ENCODE peak calls at places on chromosomes 3 and 15, in ten cellular contexts. B, F, K, R, Z, U, G, O, X and T are unnamed samples.

GRCh38 chr3:146884291-146884690 is 279.1 kb upstream of the PLSCR5 start:
- DNase-seq in B (no peak), G (no peak), F (no peak), K (no peak), R (no peak), U (no peak), Z (no peak), X (no peak), O (no peak), T (no peak)

GRCh38 chr15:66876423-66876730 is 174.3 kb downstream of the SMAD6 start:
- DNase-seq in X (no peak), O (no peak), B (no peak), R (no peak), Z (no peak), F (no peak), U (no peak), G (no peak), K (no peak), T (no peak)

GRCh38 chr3:157906627-157907026 is 199.6 kb downstream of the SHOX2 start:
- DNase-seq in U (peak), X (peak), Z (no peak), O (peak), K (no peak), B (no peak), G (peak), F (no peak), R (no peak), T (no peak)

GRCh38 chr3:49305608-49306007 is 28.6 kb upstream of the C3orf62 start:
- DNase-seq in R (no peak), G (no peak), B (no peak), X (no peak), U (no peak), Z (no peak), K (no peak), O (no peak), F (no peak), T (no peak)

GRCh38 chr3:116806351-116806750 is 96.8 kb downstream of the TUSC7 start:
- DNase-seq in R (no peak), O (no peak), X (no peak), F (no peak), G (no peak), Z (no peak), U (no peak), B (no peak), K (no peak), T (no peak)

GRCh38 chr3:39361252-39361927 is 21.8 kb upstream of the SLC25A38 start:
- DNase-seq in X (peak), R (peak), O (no peak), G (no peak), U (no peak), Z (no peak), B (no peak), F (no peak), K (peak), T (no peak)

GRCh38 chr15:90956551-90957104 is 1.9 kb downstream of the RCCD1 start:
- DNase-seq in K (peak), R (peak), Z (peak), X (no peak), U (peak), F (peak), B (peak), G (no peak), O (no peak), T (peak)

GRCh38 chr3:2578560-2578959 is 479.9 kb downstream of the CNTN4 start:
- DNase-seq in G (no peak), F (no peak), U (no peak), R (no peak), O (no peak), X (no peak), Z (no peak), B (no peak), K (no peak), T (no peak)

GRCh38 chr3:60027335-60027734 is 977.5 kb upstream of the CFAP20DC start:
- DNase-seq in K (no peak), G (no peak), R (no peak), X (no peak), B (no peak), O (no peak), Z (no peak), U (no peak), F (no peak), T (no peak)

GRCh38 chr15:57237282-57237642 is 139.0 kb upstream of the CGNL1 start:
- DNase-seq in X (no peak), R (no peak), K (no peak), Z (no peak), F (no peak), B (no peak), U (no peak), O (no peak), G (no peak), T (no peak)

GRCh38 chr3:87733671-87734367 is 325.0 kb downstream of the CGGBP1 start:
- DNase-seq in B (no peak), G (no peak), X (no peak), F (no peak), R (no peak), Z (no peak), U (no peak), K (no peak), O (no peak), T (no peak)

GRCh38 chr3:52894756-52895155 is 2.6 kb downstream of the STIMATE start:
- DNase-seq in O (no peak), R (no peak), X (no peak), K (no peak), U (no peak), B (no peak), Z (no peak), F (no peak), G (no peak), T (no peak)

GRCh38 chr3:100548053-100548452 is 55.6 kb downstream of the TMEM45A start:
- DNase-seq in X (no peak), R (no peak), Z (no peak), F (no peak), K (no peak), G (no peak), O (no peak), B (peak), U (no peak), T (no peak)

GRCh38 chr3:43477600-43477999 is 144.2 kb downstream of the ANO10 start:
- DNase-seq in R (peak), B (no peak), U (no peak), F (peak), Z (peak), O (no peak), G (no peak), K (peak), X (no peak), T (peak)

GRCh38 chr3:128222771-128223386 is 69.6 kb downstream of the EEFSEC start:
- DNase-seq in R (no peak), O (no peak), K (no peak), U (no peak), X (no peak), Z (no peak), G (no peak), B (no peak), F (no peak), T (no peak)

GRCh38 chr15:91784973-91785709 is 68.4 kb upstream of the SLCO3A1 start:
- DNase-seq in G (no peak), U (no peak), O (no peak), X (no peak), F (no peak), B (no peak), R (no peak), K (no peak), Z (no peak), T (no peak)

GRCh38 chr15:48984811-48985352 is 21.2 kb upstream of the SHC4 start:
- DNase-seq in X (no peak), G (no peak), R (no peak), Z (no peak), F (no peak), O (peak), B (no peak), U (peak), K (no peak), T (no peak)

GRCh38 chr3:178067721-178068120 is 468.5 kb upstream of the KCNMB2 start:
- DNase-seq in F (no peak), K (no peak), X (no peak), G (no peak), O (peak), Z (no peak), B (no peak), U (no peak), R (no peak), T (no peak)

GRCh38 chr3:141452045-141452444 is 34.8 kb upstream of the RASA2 start:
- DNase-seq in G (peak), Z (peak), F (no peak), U (peak), R (no peak), K (peak), X (peak), O (no peak), B (no peak), T (no peak)

GRCh38 chr15:68271854-68272471 is 5.6 kb upstream of the FEM1B start:
- DNase-seq in R (no peak), U (peak), G (peak), K (no peak), X (peak), Z (no peak), O (peak), F (no peak), B (no peak), T (peak)

GRCh38 chr3:97131476-97131875 is 317.1 kb downstream of the EPHA6 start:
- DNase-seq in U (no peak), K (no peak), X (no peak), R (no peak), F (no peak), Z (no peak), B (peak), G (no peak), O (no peak), T (no peak)

GRCh38 chr15:74134387-74135027 is 4.1 kb downstream of the ISLR2 start:
- DNase-seq in F (no peak), G (no peak), Z (no peak), O (no peak), K (no peak), R (no peak), B (no peak), X (no peak), U (peak), T (peak)

GRCh38 chr15:82854554-82854953 is 45.1 kb downstream of the WHAMM start:
- DNase-seq in B (no peak), K (no peak), F (no peak), U (no peak), G (no peak), O (no peak), Z (no peak), R (no peak), X (no peak), T (no peak)

GRCh38 chr3:196323723-196324122 is 5.7 kb upstream of the DYNLT2B start:
- DNase-seq in Z (no peak), G (no peak), X (no peak), R (no peak), U (no peak), K (no peak), O (no peak), B (peak), F (no peak), T (no peak)

GRCh38 chr3:4474683-4475490 is 7.8 kb upstream of the SUMF1 start:
- DNase-seq in Z (no peak), B (no peak), F (peak), U (peak), X (peak), K (no peak), O (no peak), G (no peak), R (no peak), T (no peak)

GRCh38 chr3:182740710-182741109 is 52.6 kb upstream of the ATP11B start:
- DNase-seq in K (no peak), Z (no peak), X (peak), U (no peak), R (no peak), F (no peak), B (no peak), O (no peak), G (peak), T (no peak)

GRCh38 chr3:180633722-180634121 is 31.8 kb downstream of the TTC14 start:
- DNase-seq in F (no peak), G (no peak), Z (no peak), R (no peak), U (no peak), B (no peak), K (no peak), O (no peak), X (peak), T (no peak)

GRCh38 chr3:69408989-69409388 is 23.1 kb upstream of the FRMD4B start:
- DNase-seq in Z (no peak), R (no peak), B (no peak), K (no peak), U (no peak), X (no peak), F (no peak), G (no peak), O (no peak), T (no peak)

GRCh38 chr3:16124636-16125035 is 49.8 kb upstream of the GALNT15 start:
- DNase-seq in Z (no peak), O (peak), U (peak), X (peak), G (no peak), K (no peak), F (no peak), R (no peak), B (no peak), T (no peak)

GRCh38 chr3:17678116-17678741 is 64.2 kb downstream of the TBC1D5 start:
- DNase-seq in X (peak), G (no peak), R (no peak), Z (no peak), O (no peak), F (no peak), K (no peak), B (no peak), U (peak), T (no peak)

GRCh38 chr15:26630857-26631256 is 142.0 kb downstream of the GABRB3 start:
- DNase-seq in G (no peak), U (peak), X (no peak), F (no peak), Z (no peak), K (no peak), B (no peak), O (no peak), R (no peak), T (no peak)

GRCh38 chr3:136350132-136350531 is 100.0 kb downstream of the PCCB start:
- DNase-seq in R (no peak), K (no peak), B (no peak), F (no peak), X (peak), Z (no peak), U (peak), G (no peak), O (peak), T (peak)

GRCh38 chr15:59274126-59274970 is 67.7 kb downstream of the LDHAL6B start:
- DNase-seq in G (peak), F (no peak), R (no peak), B (no peak), O (no peak), Z (no peak), U (peak), K (no peak), X (peak), T (no peak)

GRCh38 chr3:38738630-38739395 is 77.2 kb downstream of the SCN10A start:
- DNase-seq in U (peak), O (no peak), X (peak), R (no peak), Z (no peak), B (no peak), F (no peak), K (no peak), G (peak), T (no peak)

GRCh38 chr3:13520326-13520880 is 28.5 kb upstream of the FBLN2 start:
- DNase-seq in O (no peak), F (no peak), K (no peak), U (no peak), X (no peak), G (no peak), Z (no peak), R (no peak), B (no peak), T (no peak)

GRCh38 chr3:72722930-72723726 is 125.1 kb downstream of the SHQ1 start:
- DNase-seq in Z (no peak), F (no peak), O (peak), R (no peak), B (no peak), K (no peak), X (peak), U (peak), G (no peak), T (no peak)

GRCh38 chr3:14472471-14473351 is 67.4 kb downstream of the GRIP2 start:
- DNase-seq in X (peak), F (peak), G (peak), K (no peak), U (peak), O (peak), R (no peak), Z (no peak), B (no peak), T (peak)

GRCh38 chr3:133292251-133292650 is 107.6 kb upstream of the BFSP2 start:
- DNase-seq in Z (no peak), X (no peak), B (no peak), O (no peak), U (no peak), F (no peak), K (no peak), R (no peak), G (no peak), T (no peak)

GRCh38 chr3:115974940-115975339 is 351.6 kb downstream of the GAP43 start:
- DNase-seq in X (peak), B (no peak), U (no peak), K (no peak), F (no peak), G (no peak), Z (no peak), O (no peak), R (no peak), T (no peak)